ENCODE peak calls at places on chromosomes 5 and 9, in eight cellular contexts. I is stimulated activated CD4-positive, alpha-beta T cell treated with anti-CD3 and anti-CD28 coated beads, Interleukin-2, amount 100 ng/mL, for 4 hours; T is GM20000; P is brain pericyte; L is NCI-H774; M is activated effector memory CD4-positive, alpha-beta T cell treated with anti-CD3 and anti-CD28 coated beads, Interleukin-2, amount 50 U/mL, for 16 hours; F is psoas muscle; E is fibroblast of pulmonary artery. J is an unnamed sample.

GRCh38 chr5:3059488-3059887 is 308.0 kb upstream of the IRX2 start:
- DNase-seq in P (no peak), I (no peak), M (no peak), L (no peak), F (no peak), T (no peak), E (no peak), J (no peak)

GRCh38 chr5:173707392-173707791 is 90.9 kb upstream of the BOD1 start:
- DNase-seq in L (no peak), T (peak), I (no peak), F (peak), E (peak), M (no peak), P (no peak), J (no peak)

GRCh38 chr5:55421074-55421529 is 113.3 kb downstream of the MTREX start:
- DNase-seq in L (no peak), P (no peak), F (no peak), E (no peak), T (peak), I (no peak), M (no peak), J (no peak)

GRCh38 chr9:5025416-5025815 is 40.3 kb downstream of the JAK2 start:
- DNase-seq in P (no peak), F (no peak), M (no peak), L (no peak), I (no peak), T (no peak), E (peak), J (no peak)

GRCh38 chr5:135829681-135830383 is 4.6 kb upstream of the SLC25A48 start:
- DNase-seq in P (no peak), F (peak), L (peak), T (peak), M (peak), E (peak), I (no peak), J (peak)

GRCh38 chr5:156475831-156476551 is 149.0 kb downstream of the SGCD start:
- DNase-seq in I (no peak), F (peak), P (no peak), T (no peak), E (peak), L (no peak), M (no peak), J (peak)

GRCh38 chr5:150067405-150067960 is 18.9 kb downstream of the CSF1R start:
- DNase-seq in T (no peak), L (no peak), I (no peak), F (peak), P (no peak), E (no peak), M (peak), J (no peak)

GRCh38 chr9:129933215-129933614 is 98.0 kb downstream of the USP20 start:
- DNase-seq in E (no peak), T (no peak), F (no peak), P (no peak), M (no peak), I (no peak), L (no peak), J (no peak)

GRCh38 chr5:147397616-147398015 is 112.3 kb downstream of the DPYSL3 start:
- DNase-seq in T (no peak), P (no peak), L (no peak), E (no peak), M (no peak), I (no peak), F (no peak), J (no peak)

GRCh38 chr5:77087484-77088291 is 603 bp upstream of the ZBED3 start:
- DNase-seq in P (peak), L (no peak), T (no peak), E (peak), F (no peak), M (no peak), I (no peak), J (peak)

GRCh38 chr5:9288234-9288633 is 257.6 kb downstream of the SEMA5A start:
- DNase-seq in I (no peak), L (no peak), T (no peak), M (no peak), F (no peak), P (no peak), E (no peak), J (no peak)

GRCh38 chr9:99024959-99025358 is 80.0 kb upstream of the TGFBR1 start:
- DNase-seq in I (no peak), L (no peak), P (peak), T (no peak), M (no peak), E (peak), F (no peak), J (no peak)

GRCh38 chr9:27344776-27345175 is 47.8 kb upstream of the EQTN start:
- DNase-seq in M (no peak), T (no peak), F (no peak), P (no peak), L (no peak), I (no peak), E (no peak), J (no peak)

GRCh38 chr5:143355710-143356109 is 47.8 kb downstream of the NR3C1 start:
- DNase-seq in E (peak), I (peak), M (peak), T (no peak), L (peak), F (peak), P (peak), J (peak)

GRCh38 chr9:108786756-108787663 is 68.8 kb downstream of the ACTL7B start:
- DNase-seq in I (no peak), L (no peak), E (peak), T (no peak), M (no peak), P (no peak), F (no peak), J (no peak)

GRCh38 chr9:114472765-114473446 is 32.4 kb downstream of the WHRN start:
- DNase-seq in L (no peak), M (no peak), T (no peak), F (no peak), P (no peak), E (no peak), I (no peak), J (no peak)

GRCh38 chr9:114525505-114525904 is 20.2 kb upstream of the WHRN start:
- DNase-seq in P (no peak), E (peak), I (no peak), T (no peak), M (no peak), F (no peak), L (no peak), J (no peak)

GRCh38 chr9:3441197-3441816 is 84.5 kb downstream of the RFX3 start:
- DNase-seq in I (peak), P (no peak), M (peak), E (peak), F (no peak), T (peak), L (peak), J (no peak)

GRCh38 chr5:154444559-154445421 is 1.0 kb upstream of the SAP30L start:
- DNase-seq in I (no peak), T (peak), L (no peak), P (no peak), F (no peak), E (no peak), M (peak), J (no peak)

GRCh38 chr9:119368681-119369581 is at the start of gene BRINP1:
- DNase-seq in I (no peak), L (peak), M (no peak), E (peak), F (peak), T (no peak), P (no peak), J (no peak)

GRCh38 chr9:96523429-96523828 is 73.5 kb downstream of the HABP4 start:
- DNase-seq in L (no peak), F (no peak), T (no peak), E (peak), M (no peak), P (no peak), I (no peak), J (peak)

GRCh38 chr5:56052735-56053134 is 58.0 kb upstream of the IL6ST start:
- DNase-seq in L (no peak), T (no peak), E (no peak), I (no peak), M (no peak), F (no peak), P (no peak), J (no peak)

GRCh38 chr9:104968025-104968982 is 40.3 kb upstream of the ABCA1 start:
- DNase-seq in F (peak), M (peak), E (peak), T (peak), I (peak), L (peak), P (peak), J (peak)

GRCh38 chr9:91678807-91679206 is 255.2 kb upstream of the NFIL3 start:
- DNase-seq in E (no peak), L (no peak), M (no peak), P (no peak), I (no peak), T (no peak), F (no peak), J (no peak)

GRCh38 chr5:143229426-143229895 is 174.0 kb downstream of the NR3C1 start:
- DNase-seq in F (no peak), P (no peak), I (no peak), L (no peak), M (no peak), E (no peak), T (no peak), J (no peak)

GRCh38 chr9:89357331-89358197 is 39.3 kb downstream of the SECISBP2 start:
- DNase-seq in F (no peak), I (no peak), M (no peak), T (no peak), L (no peak), E (no peak), P (no peak), J (peak)

GRCh38 chr9:33225319-33226152 is 14.4 kb upstream of the SPINK4 start:
- DNase-seq in E (peak), T (peak), P (peak), M (peak), I (peak), F (no peak), L (peak), J (peak)

GRCh38 chr9:71353723-71354122 is 232.3 kb upstream of the TRPM3 start:
- DNase-seq in P (no peak), F (no peak), M (no peak), I (no peak), E (no peak), L (no peak), T (no peak), J (no peak)

GRCh38 chr5:172939561-172939960 is 19.7 kb upstream of the RPL26L1 start:
- DNase-seq in T (no peak), F (no peak), M (no peak), L (peak), I (no peak), P (no peak), E (no peak), J (no peak)

GRCh38 chr5:14453486-14453885 is 128.1 kb upstream of the OTULINL start:
- DNase-seq in I (no peak), F (no peak), L (no peak), P (no peak), M (no peak), E (peak), T (no peak), J (no peak)